ENCODE peak calls at places on chromosomes 1 and 21, in five cellular contexts. One of them, this sample, is unnamed.

GRCh38 chr1:81703736-81704463 is 96.8 kb upstream of the ADGRL2 start:
- DNase-seq in OCI-LY7: no peak
- DNase-seq in iPS DF 6.9: no peak
- DNase-seq in NB4: no peak
- DNase-seq in H7: no peak
- DNase-seq in this sample: no peak

GRCh38 chr1:44576456-44577150 is 97.7 kb downstream of the TMEM53 start:
- DNase-seq in OCI-LY7: no peak
- DNase-seq in NB4: no peak
- DNase-seq in H7: peak; percentile 70
- DNase-seq in iPS DF 6.9: no peak
- DNase-seq in this sample: no peak

GRCh38 chr1:77664923-77665516 is 17.4 kb downstream of the ZZZ3 start:
- DNase-seq in NB4: no peak
- DNase-seq in iPS DF 6.9: no peak
- DNase-seq in OCI-LY7: no peak
- DNase-seq in H7: no peak
- DNase-seq in this sample: no peak

GRCh38 chr1:156383023-156383422 is 14.0 kb downstream of the RHBG start:
- DNase-seq in OCI-LY7: peak; percentile 71
- DNase-seq in iPS DF 6.9: peak; percentile 82
- DNase-seq in H7: peak; percentile 93
- DNase-seq in NB4: peak; percentile 71
- DNase-seq in this sample: peak; percentile 52

GRCh38 chr1:65812065-65812464 is 19.4 kb downstream of the PDE4B start:
- DNase-seq in iPS DF 6.9: no peak
- DNase-seq in NB4: peak; percentile 86
- DNase-seq in OCI-LY7: no peak
- DNase-seq in H7: no peak
- DNase-seq in this sample: peak; percentile 12

GRCh38 chr1:191290441-191290840 is 812.8 kb upstream of the BRINP3 start:
- DNase-seq in NB4: no peak
- DNase-seq in iPS DF 6.9: no peak
- DNase-seq in OCI-LY7: no peak
- DNase-seq in H7: no peak
- DNase-seq in this sample: no peak

GRCh38 chr1:167599839-167600581 is 30.0 kb upstream of the RCSD1 start:
- DNase-seq in H7: peak; percentile 23
- DNase-seq in OCI-LY7: peak; percentile 80
- DNase-seq in iPS DF 6.9: no peak
- DNase-seq in NB4: peak; percentile 68
- DNase-seq in this sample: peak; percentile 20

GRCh38 chr1:21490774-21491482 is 18.3 kb upstream of the ALPL start:
- DNase-seq in iPS DF 6.9: no peak
- DNase-seq in H7: peak; percentile 70
- DNase-seq in NB4: peak; percentile 55
- DNase-seq in OCI-LY7: peak; percentile 29
- DNase-seq in this sample: no peak

GRCh38 chr1:237851209-237851845 is 39.4 kb downstream of the ZP4 start:
- DNase-seq in H7: peak; percentile 59
- DNase-seq in OCI-LY7: peak; percentile 24
- DNase-seq in iPS DF 6.9: peak; percentile 45
- DNase-seq in NB4: peak; percentile 66
- DNase-seq in this sample: peak; percentile 18

GRCh38 chr1:119794856-119795255 is 16.4 kb downstream of the REG4 start:
- DNase-seq in OCI-LY7: no peak
- DNase-seq in iPS DF 6.9: no peak
- DNase-seq in NB4: no peak
- DNase-seq in H7: no peak
- DNase-seq in this sample: no peak

GRCh38 chr1:22119626-22120468 is 23.1 kb downstream of the WNT4 start:
- DNase-seq in iPS DF 6.9: no peak
- DNase-seq in OCI-LY7: no peak
- DNase-seq in NB4: no peak
- DNase-seq in H7: peak; percentile 31
- DNase-seq in this sample: no peak

GRCh38 chr1:221683681-221684080 is 58.2 kb downstream of the DUSP10 start:
- DNase-seq in H7: no peak
- DNase-seq in iPS DF 6.9: no peak
- DNase-seq in OCI-LY7: no peak
- DNase-seq in NB4: no peak
- DNase-seq in this sample: no peak

GRCh38 chr1:79197421-79197820 is 190.9 kb upstream of the ADGRL4 start:
- DNase-seq in OCI-LY7: no peak
- DNase-seq in iPS DF 6.9: no peak
- DNase-seq in NB4: peak; percentile 1
- DNase-seq in H7: peak; percentile 1
- DNase-seq in this sample: peak; percentile 64

GRCh38 chr1:193799948-193800690 is 613.7 kb upstream of the B3GALT2 start:
- DNase-seq in H7: no peak
- DNase-seq in iPS DF 6.9: no peak
- DNase-seq in NB4: no peak
- DNase-seq in OCI-LY7: no peak
- DNase-seq in this sample: no peak

GRCh38 chr1:247638011-247638410 is 32.6 kb downstream of the OR2G3 start:
- DNase-seq in iPS DF 6.9: no peak
- DNase-seq in NB4: no peak
- DNase-seq in OCI-LY7: no peak
- DNase-seq in H7: no peak
- DNase-seq in this sample: no peak

GRCh38 chr1:214727274-214727673 is 124.3 kb downstream of the CENPF start:
- DNase-seq in iPS DF 6.9: peak; percentile 4
- DNase-seq in NB4: no peak
- DNase-seq in OCI-LY7: no peak
- DNase-seq in H7: no peak
- DNase-seq in this sample: no peak

GRCh38 chr1:31760901-31761470 is 3.2 kb downstream of the ADGRB2 start:
- DNase-seq in H7: peak; percentile 96
- DNase-seq in NB4: peak; percentile 81
- DNase-seq in iPS DF 6.9: no peak
- DNase-seq in OCI-LY7: peak; percentile 66
- DNase-seq in this sample: no peak

GRCh38 chr21:39313042-39313456 is 383 bp downstream of the BRWD1 start:
- DNase-seq in H7: peak; percentile 77
- DNase-seq in iPS DF 6.9: no peak
- DNase-seq in OCI-LY7: no peak
- DNase-seq in NB4: no peak
- DNase-seq in this sample: no peak

GRCh38 chr1:246893205-246893939 is 38.4 kb downstream of the AHCTF1 start:
- DNase-seq in NB4: no peak
- DNase-seq in OCI-LY7: no peak
- DNase-seq in H7: no peak
- DNase-seq in iPS DF 6.9: no peak
- DNase-seq in this sample: no peak

GRCh38 chr1:181166377-181167196 is 78.1 kb downstream of the IER5 start:
- DNase-seq in iPS DF 6.9: no peak
- DNase-seq in H7: peak; percentile 81
- DNase-seq in NB4: peak; percentile 84
- DNase-seq in OCI-LY7: peak; percentile 74
- DNase-seq in this sample: peak; percentile 67

GRCh38 chr1:157505481-157506272 is 46.6 kb downstream of the FCRL5 start:
- DNase-seq in NB4: peak; percentile 67
- DNase-seq in H7: peak; percentile 78
- DNase-seq in iPS DF 6.9: peak; percentile 55
- DNase-seq in OCI-LY7: peak; percentile 87
- DNase-seq in this sample: peak; percentile 33

GRCh38 chr1:43619314-43619790 is 30.6 kb upstream of the KDM4A start:
- DNase-seq in OCI-LY7: no peak
- DNase-seq in NB4: no peak
- DNase-seq in H7: no peak
- DNase-seq in iPS DF 6.9: no peak
- DNase-seq in this sample: no peak

GRCh38 chr21:44709426-44710293 is 1.7 kb downstream of the TSPEAR start:
- DNase-seq in NB4: no peak
- DNase-seq in H7: peak; percentile 66
- DNase-seq in iPS DF 6.9: no peak
- DNase-seq in OCI-LY7: no peak
- DNase-seq in this sample: no peak

GRCh38 chr21:39105836-39106235 is 77.4 kb downstream of the PSMG1 start:
- DNase-seq in iPS DF 6.9: no peak
- DNase-seq in NB4: no peak
- DNase-seq in H7: no peak
- DNase-seq in OCI-LY7: no peak
- DNase-seq in this sample: no peak

GRCh38 chr1:183812686-183813569 is 8.0 kb downstream of the RGL1 start:
- DNase-seq in OCI-LY7: no peak
- DNase-seq in iPS DF 6.9: no peak
- DNase-seq in NB4: no peak
- DNase-seq in H7: peak; percentile 19
- DNase-seq in this sample: no peak

GRCh38 chr1:94471271-94471670 is 53.1 kb downstream of the ABCD3 start:
- DNase-seq in NB4: no peak
- DNase-seq in OCI-LY7: no peak
- DNase-seq in H7: no peak
- DNase-seq in iPS DF 6.9: no peak
- DNase-seq in this sample: no peak

GRCh38 chr21:41891132-41891531 is 12.0 kb upstream of the PRDM15 start:
- DNase-seq in OCI-LY7: no peak
- DNase-seq in NB4: no peak
- DNase-seq in iPS DF 6.9: no peak
- DNase-seq in H7: no peak
- DNase-seq in this sample: no peak

GRCh38 chr1:181493885-181494284 is 10.6 kb downstream of the CACNA1E start:
- DNase-seq in iPS DF 6.9: no peak
- DNase-seq in OCI-LY7: no peak
- DNase-seq in NB4: no peak
- DNase-seq in H7: no peak
- DNase-seq in this sample: no peak

GRCh38 chr1:220330265-220330664 is 58.0 kb upstream of the RAB3GAP2 start:
- DNase-seq in NB4: peak; percentile 31
- DNase-seq in iPS DF 6.9: no peak
- DNase-seq in OCI-LY7: no peak
- DNase-seq in H7: no peak
- DNase-seq in this sample: no peak

GRCh38 chr1:57879700-57880099 is 455.8 kb upstream of the DAB1 start:
- DNase-seq in iPS DF 6.9: no peak
- DNase-seq in H7: no peak
- DNase-seq in NB4: no peak
- DNase-seq in OCI-LY7: no peak
- DNase-seq in this sample: no peak
- H3K4me3 ChIP-seq in iPS DF 6.9: no peak overlapping the region
- H3K4me3 ChIP-seq in H7: no peak overlapping the region
- H3K4me3 ChIP-seq in NB4: no peak overlapping the region
- H3K4me3 ChIP-seq in OCI-LY7: no peak overlapping the region
- H3K4me3 ChIP-seq in this sample: no peak overlapping the region

DNA sequence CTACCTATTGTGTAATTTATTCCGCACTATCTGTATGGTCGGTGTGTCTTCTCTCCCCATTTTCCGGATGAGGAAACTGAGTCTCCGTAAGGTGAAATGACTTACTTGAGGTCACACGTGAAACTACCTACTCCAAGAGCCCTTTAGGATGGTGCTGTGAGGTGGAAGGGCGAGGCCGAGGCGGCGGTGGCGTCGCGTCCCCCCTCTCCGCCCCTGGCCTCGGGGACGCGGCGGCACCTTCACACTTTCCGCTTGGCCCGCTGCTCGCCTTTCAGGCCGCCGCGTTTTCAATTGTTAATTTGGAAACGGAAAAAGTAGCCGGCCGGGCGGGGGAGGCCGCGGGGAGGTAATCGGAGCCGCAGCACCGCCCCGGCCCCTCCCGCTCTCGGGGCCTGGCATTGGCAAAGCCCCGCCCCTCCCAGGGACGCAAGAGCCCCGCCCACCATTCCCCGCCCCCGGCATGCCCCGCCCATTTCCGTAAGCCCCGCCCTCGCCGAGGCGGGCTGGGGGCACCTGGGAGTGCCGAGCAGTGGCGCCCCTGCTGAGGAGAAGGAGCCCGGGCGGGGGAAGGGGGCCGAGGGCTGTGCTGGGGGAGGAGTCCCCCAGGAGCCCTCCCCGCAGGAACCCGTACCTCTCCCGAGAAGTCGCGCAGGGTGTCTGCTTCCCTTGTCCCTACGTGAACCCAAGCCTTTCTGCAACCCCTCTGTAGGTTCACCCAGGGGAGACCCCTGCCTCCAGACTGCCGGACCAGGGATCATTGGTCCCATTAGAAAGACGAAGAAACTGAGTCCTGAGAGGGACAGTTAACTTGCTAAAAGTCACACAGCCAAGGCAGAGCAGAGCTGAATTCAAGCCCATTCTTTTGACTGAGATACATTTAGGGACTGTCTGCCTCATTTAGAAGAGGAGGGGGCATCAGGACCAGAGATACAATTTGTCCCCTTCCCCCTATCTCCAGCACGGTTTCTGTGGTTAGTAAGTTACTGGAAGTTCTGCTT is 18.8 kb downstream of the KCNQ4 start:
- DNase-seq in OCI-LY7: peak; percentile 86
- DNase-seq in iPS DF 6.9: no peak
- DNase-seq in NB4: peak; percentile 87
- DNase-seq in H7: peak; percentile 100
- DNase-seq in this sample: no peak
- H3K4me3 ChIP-seq in OCI-LY7: peak overlapping the region; percentile 50
- H3K4me3 ChIP-seq in iPS DF 6.9: peak overlapping the region; percentile 10
- H3K4me3 ChIP-seq in NB4: peak overlapping the region; percentile 45
- H3K4me3 ChIP-seq in H7: peak overlapping the region; percentile 41
- H3K4me3 ChIP-seq in this sample: peak overlapping the region; percentile 71

GRCh38 chr1:7009741-7010525 is 224.7 kb downstream of the CAMTA1 start:
- DNase-seq in OCI-LY7: no peak
- DNase-seq in H7: peak; percentile 35
- DNase-seq in NB4: no peak
- DNase-seq in iPS DF 6.9: no peak
- DNase-seq in this sample: no peak

GRCh38 chr1:7010534-7011200 is 225.4 kb downstream of the CAMTA1 start:
- DNase-seq in NB4: no peak
- DNase-seq in H7: peak; percentile 26
- DNase-seq in iPS DF 6.9: no peak
- DNase-seq in OCI-LY7: no peak
- DNase-seq in this sample: no peak

GRCh38 chr1:7013833-7014639 is 228.8 kb downstream of the CAMTA1 start:
- DNase-seq in NB4: no peak
- DNase-seq in H7: peak; percentile 25
- DNase-seq in iPS DF 6.9: no peak
- DNase-seq in OCI-LY7: no peak
- DNase-seq in this sample: no peak

GRCh38 chr1:7012461-7012924 is 227.2 kb downstream of the CAMTA1 start:
- DNase-seq in iPS DF 6.9: no peak
- DNase-seq in OCI-LY7: no peak
- DNase-seq in H7: peak; percentile 15
- DNase-seq in NB4: no peak
- DNase-seq in this sample: no peak

GRCh38 chr1:7011826-7012225 is 226.6 kb downstream of the CAMTA1 start:
- DNase-seq in OCI-LY7: no peak
- DNase-seq in H7: peak; percentile 10
- DNase-seq in NB4: no peak
- DNase-seq in iPS DF 6.9: no peak
- DNase-seq in this sample: no peak
- H3K4me3 ChIP-seq in OCI-LY7: no peak overlapping the region
- H3K4me3 ChIP-seq in H7: no peak overlapping the region
- H3K4me3 ChIP-seq in NB4: no peak overlapping the region
- H3K4me3 ChIP-seq in iPS DF 6.9: no peak overlapping the region
- H3K4me3 ChIP-seq in this sample: no peak overlapping the region

DNA sequence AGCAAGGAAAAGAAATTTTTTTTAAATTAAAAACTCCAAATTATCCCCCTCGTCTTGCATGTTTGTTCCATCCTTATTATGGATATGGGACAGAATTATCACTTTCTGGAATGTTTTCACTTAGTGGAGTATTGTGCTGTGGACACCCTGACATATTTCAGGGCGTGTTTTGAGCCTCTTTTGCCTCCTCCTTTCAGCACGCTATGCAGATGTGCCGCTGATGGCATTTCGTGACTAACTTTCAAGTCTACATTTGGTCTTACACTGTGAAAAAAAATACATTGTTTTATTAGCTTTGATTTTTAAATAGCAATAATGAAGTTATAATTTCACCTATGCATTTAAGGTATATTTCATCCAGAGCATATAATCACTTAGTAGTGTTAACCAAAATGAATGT is 738.7 kb downstream of the LTN1 start:
- DNase-seq in iPS DF 6.9: no peak
- DNase-seq in H7: no peak
- DNase-seq in OCI-LY7: no peak
- DNase-seq in NB4: no peak
- DNase-seq in this sample: no peak
- H3K4me3 ChIP-seq in iPS DF 6.9: no peak overlapping the region
- H3K4me3 ChIP-seq in H7: no peak overlapping the region
- H3K4me3 ChIP-seq in OCI-LY7: no peak overlapping the region
- H3K4me3 ChIP-seq in NB4: no peak overlapping the region
- H3K4me3 ChIP-seq in this sample: no peak overlapping the region